ENCODE peak calls at places on chromosomes 4 and X, in five cellular contexts. F is mesenchymal stem cell, D is H1, I is trophoblast cell, M is neuronal stem cell. T is an unnamed sample. For H3K4me1, the result is how much of the 10 kb centered on the place peaks cover.

GRCh38 chr4:127000090-127000489 is 632.7 kb upstream of the INTU start:
- DNase-seq in F (peak), M (no peak), D (no peak), I (no peak), T (no peak)

GRCh38 chrX:12060489-12061260 is 77.6 kb upstream of the FRMPD4 start:
- DNase-seq in F (no peak), M (no peak), I (no peak), D (no peak), T (no peak)

GRCh38 chrX:110699109-110699508 is 96.5 kb downstream of the CHRDL1 start:
- DNase-seq in I (no peak), M (no peak), F (peak), D (no peak), T (no peak)

GRCh38 chrX:87338510-87338909 is 179.1 kb upstream of the KLHL4 start:
- DNase-seq in F (peak), I (peak), M (peak), D (no peak), T (no peak)

GRCh38 chrX:80014141-80014940 is at the start of gene TBX22:
- DNase-seq in D (no peak), F (no peak), I (no peak), M (no peak), T (peak)

GRCh38 chrX:134752558-134752957 is 94.3 kb upstream of the PLAC1 start:
- DNase-seq in D (no peak), F (peak), M (no peak), I (no peak), T (no peak)

GRCh38 chr4:26753187-26753586 is 107.5 kb upstream of the STIM2 start:
- DNase-seq in M (no peak), I (no peak), F (no peak), D (no peak), T (no peak)

GRCh38 chrX:9895225-9895912 is 71.8 kb upstream of the CLDN34 start:
- DNase-seq in M (no peak), D (no peak), F (no peak), I (no peak), T (no peak)

GRCh38 chr4:129545599-129546278 is 449.8 kb downstream of the C4orf33 start:
- DNase-seq in F (no peak), D (no peak), I (no peak), M (no peak), T (no peak)

GRCh38 chrX:107935664-107936433 is 46.3 kb downstream of the TEX13B start:
- DNase-seq in M (no peak), D (no peak), I (no peak), F (peak), T (peak)

GRCh38 chr4:174454815-174455473 is 67.3 kb downstream of the HPGD start:
- DNase-seq in D (no peak), F (no peak), I (no peak), M (no peak), T (no peak)

GRCh38 chr4:119666653-119667091 is 38.1 kb upstream of the PDE5A start:
- DNase-seq in I (no peak), F (peak), D (no peak), M (peak), T (no peak)

GRCh38 chrX:150347471-150347870 is 15.6 kb upstream of the MAMLD1 start:
- DNase-seq in D (no peak), M (no peak), F (no peak), I (no peak), T (no peak)

GRCh38 chrX:70353524-70353923 is 63.6 kb downstream of the KIF4A start:
- DNase-seq in F (no peak), I (no peak), M (no peak), D (no peak), T (no peak)

GRCh38 chr4:70831293-70831692 is 8.4 kb downstream of the GRSF1 start:
- DNase-seq in I (no peak), M (no peak), D (no peak), F (no peak), T (no peak)

GRCh38 chrX:100819837-100820666 is at the start of gene CSTF2:
- DNase-seq in D (no peak), F (peak), M (peak), I (peak), T (peak)

GRCh38 chrX:108557594-108557993 is 118.0 kb downstream of the COL4A5 start:
- DNase-seq in I (no peak), F (no peak), M (no peak), D (no peak), T (no peak)

GRCh38 chrX:107857815-107858214 is 32.1 kb downstream of the MID2 start:
- DNase-seq in F (no peak), M (no peak), D (no peak), I (peak), T (no peak)

GRCh38 chrX:108397627-108398392 is 40.4 kb downstream of the COL4A6 start:
- DNase-seq in I (no peak), F (no peak), M (peak), D (no peak), T (no peak)

GRCh38 chrX:131067846-131068745 is 9.9 kb downstream of the ARHGAP36 start:
- DNase-seq in F (no peak), M (no peak), I (no peak), D (no peak), T (peak)

GRCh38 chr4:162839814-162840213 is 326.9 kb downstream of the NAF1 start:
- DNase-seq in F (no peak), D (peak), M (no peak), I (no peak), T (peak)

GRCh38 chr4:102564399-102564921 is 63.3 kb downstream of the NFKB1 start:
- DNase-seq in F (peak), M (no peak), I (peak), D (no peak), T (no peak)

GRCh38 chrX:107654778-107655761 is 26.8 kb downstream of the PRPS1 start:
- DNase-seq in M (peak), F (peak), I (peak), D (peak), T (peak)

GRCh38 chrX:17547658-17548057 is 172.7 kb downstream of the NHS start:
- DNase-seq in I (peak), M (no peak), D (no peak), F (peak), T (no peak)

GRCh38 chr4:150510176-150510875 is 71.6 kb upstream of the MAB21L2 start:
- DNase-seq in D (no peak), F (peak), M (peak), I (peak), T (no peak)

GRCh38 chr4:176927664-176928063 is 134.9 kb upstream of the VEGFC start:
- DNase-seq in I (no peak), M (no peak), F (peak), D (no peak), T (no peak)

GRCh38 chrX:97330150-97330549 is 446.4 kb downstream of the RPA4 start:
- DNase-seq in I (no peak), F (no peak), M (no peak), D (no peak), T (no peak)

DNA sequence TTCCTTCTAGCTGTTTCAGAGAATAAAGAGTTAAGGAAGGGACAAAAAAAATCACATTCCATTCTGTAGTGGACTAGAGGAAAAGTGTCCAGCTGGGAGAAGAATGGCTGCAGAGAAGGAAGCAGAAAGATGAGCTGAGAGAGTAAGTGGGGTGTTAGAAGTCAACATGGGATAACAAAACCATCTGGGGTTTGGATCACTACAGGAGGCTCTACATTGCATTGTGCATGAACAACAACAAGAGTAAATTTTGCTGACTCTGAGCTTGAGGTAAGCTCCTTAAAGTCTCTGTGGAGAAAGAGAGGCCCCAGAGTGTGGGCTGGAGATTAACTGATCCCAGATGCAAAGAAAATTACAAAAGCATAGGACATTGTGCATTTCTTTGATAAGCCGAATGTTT is 128.8 kb downstream of the UGT8 start:
- DNase-seq in M (peak), D (no peak), I (no peak), F (no peak), T (no peak)
- H2BK12ac ChIP-seq in M (no peak), D (no peak), I (no peak), F (no peak), T (no peak)

GRCh38 chrX:23012636-23013035 is 12.9 kb downstream of the DDX53 start:
- DNase-seq in M (no peak), I (no peak), D (no peak), F (no peak), T (no peak)
- H3K4me1 ChIP-seq in M (under half), I (under half), D (under half), F (under half), T (under half)

GRCh38 chr4:87375719-87376291 is 15.2 kb downstream of the HSD17B11 start:
- DNase-seq in D (no peak), M (no peak), I (peak), F (peak), T (no peak)

GRCh38 chr4:87365348-87365747 is 25.6 kb downstream of the HSD17B11 start:
- DNase-seq in M (no peak), D (no peak), I (peak), F (no peak), T (no peak)

GRCh38 chr4:87366763-87367162 is 24.2 kb downstream of the HSD17B11 start:
- DNase-seq in I (no peak), F (no peak), D (no peak), M (no peak), T (no peak)

DNA sequence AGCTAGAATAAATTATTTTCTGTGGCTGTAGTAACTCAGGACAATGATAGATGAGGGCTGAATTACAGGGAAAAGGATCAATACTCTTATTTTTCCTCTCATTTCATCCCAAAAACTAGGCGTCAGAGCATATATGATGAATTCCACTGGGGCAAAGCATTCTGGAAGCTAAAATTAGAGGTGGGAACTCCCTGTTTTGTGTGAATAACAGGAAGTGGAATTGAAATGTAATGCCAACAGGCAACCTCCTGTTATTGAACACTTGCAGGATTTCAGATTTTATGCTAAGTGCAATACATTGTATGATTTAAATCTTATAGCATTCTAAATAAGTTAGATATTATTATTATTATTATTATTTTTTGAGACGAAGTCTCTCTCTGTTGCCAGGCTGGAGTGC is 20.9 kb downstream of the HSD17B11 start:
- DNase-seq in D (no peak), M (no peak), F (no peak), I (no peak), T (no peak)
- H2BK12ac ChIP-seq in D (no peak), M (no peak), F (no peak), I (no peak), T (no peak)

DNA sequence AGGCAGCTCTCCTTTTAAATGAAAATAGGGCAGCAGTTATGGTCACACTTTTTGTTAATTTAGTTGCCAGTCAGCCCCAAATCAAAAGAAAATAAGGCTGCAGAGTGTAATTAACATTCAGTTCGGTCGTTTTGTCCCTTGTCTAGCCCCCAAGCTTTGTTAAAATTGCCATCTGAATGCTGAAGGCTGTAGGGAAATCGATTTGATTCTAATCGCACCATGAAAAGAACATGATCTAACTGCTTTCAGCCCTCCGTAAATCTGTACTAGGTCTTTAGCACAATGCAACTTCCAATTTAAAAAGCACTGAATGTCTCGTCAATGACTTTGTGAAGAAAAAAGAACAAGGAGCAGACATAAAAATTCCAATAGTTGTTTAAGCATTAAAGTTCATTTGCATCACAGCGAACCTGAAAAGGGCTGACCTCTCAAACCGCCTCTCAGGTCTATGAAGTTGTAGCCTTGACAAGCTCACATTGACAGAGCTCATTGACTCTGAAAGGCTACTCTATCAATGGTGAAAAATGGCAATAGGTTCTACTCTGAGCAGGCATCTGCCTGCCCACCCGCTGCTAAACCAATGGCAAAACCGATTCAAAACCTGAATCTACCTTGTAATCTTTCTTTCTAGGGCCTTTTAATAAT is 48.9 kb downstream of the CHIC2 start:
- DNase-seq in D (peak), M (peak), I (no peak), F (no peak), T (peak)
- H3K4me1 ChIP-seq in D (under half), M (under half), I (under half), F (under half), T (under half)

T was measured in H9.